ENCODE peak calls at places on chromosomes 2 and 18, in four cellular contexts. M is HCT116, Y is HepG2, X is A549. I is an unnamed sample.

GRCh38 chr2:164913640-164914346 is 41.5 kb downstream of the SLC38A11 start:
- DNase-seq in M (no peak), Y (peak), X (peak), I (peak)

GRCh38 chr2:169734172-169734847 is 678 bp downstream of the KLHL23 start:
- DNase-seq in M (no peak), Y (no peak), X (no peak), I (peak)

GRCh38 chr2:60423066-60423465 is 130.4 kb downstream of the BCL11A start:
- DNase-seq in M (no peak), Y (no peak), X (no peak), I (no peak)

GRCh38 chr2:54122171-54122935 is 6.9 kb downstream of the ACYP2 start:
- DNase-seq in M (no peak), Y (peak), X (no peak), I (no peak)

GRCh38 chr18:12255626-12256026 is 1.5 kb downstream of the CIDEA start:
- DNase-seq in M (peak), Y (peak), X (no peak), I (no peak)

GRCh38 chr2:178205853-178206516 is 11.7 kb downstream of the OSBPL6 start:
- DNase-seq in M (no peak), Y (no peak), X (no peak), I (no peak)

GRCh38 chr2:160419776-160420521 is 73.7 kb downstream of the RBMS1 start:
- DNase-seq in M (no peak), Y (no peak), X (no peak), I (no peak)

GRCh38 chr18:42163316-42163715 is 208.3 kb downstream of the PIK3C3 start:
- DNase-seq in M (no peak), Y (no peak), X (no peak), I (no peak)

GRCh38 chr2:178359192-178359912 is 91.6 kb downstream of the PRKRA start:
- DNase-seq in M (no peak), Y (no peak), X (no peak), I (no peak)

DNA sequence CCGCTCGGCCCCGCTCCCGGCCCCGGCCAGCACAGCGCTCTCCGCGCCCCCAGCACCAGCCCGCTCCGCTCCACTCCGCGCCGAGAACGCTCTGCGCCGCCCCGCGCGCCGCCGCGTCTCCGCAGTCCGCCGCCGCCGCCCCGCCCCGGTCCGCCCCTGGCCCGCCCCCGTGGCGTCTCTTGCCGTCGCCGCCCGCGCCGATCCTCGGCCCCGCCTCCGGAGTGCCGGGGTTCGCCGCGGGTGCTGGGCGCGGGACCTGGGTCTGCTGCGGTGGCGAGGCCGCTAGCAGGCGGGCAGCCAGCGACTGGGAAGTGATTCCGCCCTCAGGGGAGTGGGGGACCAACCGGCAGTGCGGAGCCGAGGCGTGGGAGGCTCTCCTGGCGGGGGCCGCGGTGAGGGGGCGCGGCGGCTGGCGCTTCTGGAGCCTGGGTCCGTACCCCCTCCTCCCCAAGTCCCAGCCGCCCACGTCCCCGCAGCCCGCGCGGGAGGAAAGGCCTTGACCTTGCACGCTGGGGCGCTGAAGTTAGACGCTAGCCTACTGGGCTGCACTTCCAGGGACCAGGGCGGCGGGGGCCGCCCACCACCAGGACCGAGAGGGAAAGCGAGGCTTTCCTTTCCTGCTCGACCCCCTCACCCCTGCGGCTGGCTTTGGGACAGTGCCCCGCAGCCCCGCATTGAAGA is at the start of gene HS6ST1:
- DNase-seq in M (peak), Y (peak), X (peak), I (peak)
- TF ChIP-seq POLR2A in M (peak), Y (no peak), X (peak), I (no peak)

GRCh38 chr2:137729305-137729704 is 235.0 kb upstream of the HNMT start:
- DNase-seq in M (no peak), Y (no peak), X (no peak), I (no peak)
- H3K4me3 ChIP-seq in M (no peak), Y (no peak), X (no peak), I (no peak)

DNA sequence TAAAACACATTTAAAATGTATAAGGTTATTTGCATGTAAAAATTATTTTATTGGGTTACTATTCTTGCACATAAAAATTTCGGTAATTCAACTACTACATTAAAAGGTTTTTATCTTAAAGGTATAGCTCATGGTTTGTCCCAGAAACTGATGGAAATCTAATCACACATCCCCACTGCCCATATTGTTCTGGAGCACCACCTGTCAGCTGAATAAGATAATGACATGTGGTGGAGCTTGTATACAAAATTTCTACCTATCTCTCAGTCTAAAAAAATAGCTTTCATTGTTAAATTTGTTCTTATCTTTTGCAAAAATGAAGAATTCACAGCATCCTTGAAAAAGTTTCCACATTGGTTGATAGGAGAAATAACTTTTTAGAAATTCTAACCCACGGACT is 18.3 kb downstream of the ERBB4 start:
- DNase-seq in M (peak), Y (peak), X (peak), I (no peak)
- TF ChIP-seq MAX in M (no peak), Y (no peak), X (no peak), I (peak)

GRCh38 chr2:176003958-176004357 is 1.9 kb upstream of the LNPK start:
- DNase-seq in M (no peak), Y (no peak), X (no peak), I (no peak)

GRCh38 chr2:175999283-175999819 is 2.7 kb downstream of the LNPK start:
- DNase-seq in M (no peak), Y (no peak), X (no peak), I (peak)

GRCh38 chr2:176002684-176003225 is 688 bp upstream of the LNPK start:
- DNase-seq in M (no peak), Y (peak), X (peak), I (no peak)

GRCh38 chr2:176001281-176001902 is 675 bp downstream of the LNPK start:
- DNase-seq in M (no peak), Y (peak), X (peak), I (peak)

GRCh38 chr2:176001903-176002683 is at the start of gene LNPK:
- DNase-seq in M (peak), Y (peak), X (peak), I (peak)
- TF ChIP-seq POLR2A in M (peak), Y (peak), X (peak), I (peak)

GRCh38 chr18:50306944-50307343 is 19.5 kb upstream of the CXXC1 start:
- DNase-seq in M (no peak), Y (no peak), X (no peak), I (peak)
- H3K4me3 ChIP-seq in M (no peak), Y (peak), X (peak), I (peak)

GRCh38 chr2:98123286-98123685 is 36.3 kb downstream of the VWA3B start:
- DNase-seq in M (no peak), Y (no peak), X (no peak), I (peak)

GRCh38 chr2:98128556-98129109 is 41.7 kb downstream of the VWA3B start:
- DNase-seq in M (no peak), Y (no peak), X (no peak), I (no peak)

GRCh38 chr2:98122524-98122923 is 35.6 kb downstream of the VWA3B start:
- DNase-seq in M (no peak), Y (no peak), X (no peak), I (no peak)

GRCh38 chr2:98126061-98126460 is 39.1 kb downstream of the VWA3B start:
- DNase-seq in M (no peak), Y (no peak), X (no peak), I (no peak)

DNA sequence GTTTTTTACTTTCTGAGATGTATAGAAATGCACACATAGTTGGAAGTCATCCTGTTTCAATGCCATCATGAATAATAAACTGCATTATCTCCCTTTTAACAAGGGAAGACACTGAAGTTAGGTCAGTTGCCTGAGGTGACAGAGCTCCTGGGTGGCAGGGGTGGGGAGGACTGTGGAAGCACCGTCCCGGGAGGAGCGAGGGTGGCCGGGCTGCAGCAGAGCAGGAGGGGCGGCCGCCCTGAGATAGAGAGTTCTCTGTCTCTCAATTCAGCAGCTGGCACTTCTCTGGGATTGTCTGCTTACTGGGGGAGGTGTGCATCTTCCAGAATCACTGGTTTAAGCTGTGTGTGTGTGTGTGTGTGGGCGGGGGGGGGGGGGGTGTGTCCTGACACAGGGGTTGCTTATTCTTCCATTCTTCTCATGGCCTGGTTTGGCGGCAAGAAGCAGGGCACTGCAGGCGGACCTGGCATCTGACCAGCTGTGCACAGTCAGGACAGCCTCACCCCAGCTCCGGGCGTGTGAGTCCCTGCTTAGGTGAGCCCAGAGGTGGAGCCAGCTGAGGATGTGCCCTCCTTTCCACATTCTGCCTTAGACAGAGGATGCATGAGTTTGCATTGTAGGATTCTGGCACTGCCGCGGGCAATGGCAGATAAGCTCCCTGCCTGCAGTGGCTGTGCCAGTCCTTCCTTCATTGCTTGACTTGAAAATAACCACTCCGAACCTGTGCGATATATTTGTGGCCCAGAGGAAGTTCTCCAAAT is 40.4 kb downstream of the VWA3B start:
- DNase-seq in M (no peak), Y (no peak), X (no peak), I (no peak)
- TF ChIP-seq MAX in M (no peak), Y (no peak), X (no peak), I (no peak)

DNA sequence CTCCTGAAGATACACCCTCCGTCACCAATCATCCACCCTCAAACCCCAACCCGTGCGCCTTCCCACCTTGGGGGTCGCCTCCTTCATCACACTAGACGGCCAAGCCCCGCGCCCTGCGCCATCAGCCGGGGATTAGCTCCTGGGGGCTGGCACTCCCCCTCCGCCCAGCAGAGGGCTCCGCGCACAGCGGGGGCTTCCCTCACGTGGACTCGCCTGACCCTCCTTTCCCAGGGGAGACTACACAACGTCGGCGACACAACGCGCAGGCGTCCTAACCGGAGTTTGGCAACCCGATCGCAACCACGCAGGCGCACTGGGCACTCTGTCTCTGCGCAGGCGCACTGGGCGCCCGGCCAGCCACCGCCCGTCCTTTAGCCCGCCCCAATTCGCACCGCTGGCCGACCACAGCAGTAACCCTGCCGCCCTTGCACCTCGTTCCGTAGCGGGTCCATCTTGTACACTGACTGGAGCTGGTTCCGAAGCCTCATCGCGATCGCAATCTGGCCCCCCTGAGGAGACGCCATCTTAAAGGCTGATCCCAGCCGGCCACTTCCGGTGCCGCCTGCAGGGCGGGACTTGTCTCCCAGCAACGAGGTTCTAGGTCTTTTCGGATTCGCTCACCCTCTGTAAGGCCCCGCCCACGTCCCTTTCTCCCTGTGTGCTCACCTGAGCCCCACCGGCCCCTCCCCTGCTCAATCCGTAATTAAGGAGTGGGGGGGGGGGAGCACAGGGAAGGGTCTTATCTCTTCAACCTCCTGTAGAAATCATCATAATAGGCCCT is at the start of gene PCGF1:
- DNase-seq in M (peak), Y (peak), X (peak), I (peak)
- TF ChIP-seq POLR2A in M (peak), Y (peak), X (peak), I (peak)

DNA sequence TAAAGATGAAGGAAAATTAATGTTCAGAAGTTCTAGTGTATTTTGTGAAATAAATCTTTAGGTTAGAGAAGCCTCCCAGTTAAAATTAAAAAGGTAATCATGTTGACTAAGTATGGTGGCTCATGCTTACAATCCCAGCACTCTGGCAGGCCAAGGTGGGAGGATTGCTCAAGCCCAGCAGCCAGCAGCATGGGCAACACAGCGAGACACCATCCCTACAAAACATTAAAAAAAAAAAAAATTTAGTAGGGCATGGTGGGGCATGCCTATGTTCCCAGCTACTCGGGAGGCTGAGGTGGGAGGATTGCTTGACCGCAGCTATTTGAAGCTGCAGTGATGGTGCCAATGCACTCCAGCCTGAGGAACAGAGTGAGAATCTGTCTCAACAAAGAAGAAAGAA is 17.9 kb downstream of the XPO1 start:
- DNase-seq in M (no peak), Y (no peak), X (no peak), I (no peak)
- H3K4me3 ChIP-seq in M (no peak), Y (no peak), X (no peak), I (no peak)

DNA sequence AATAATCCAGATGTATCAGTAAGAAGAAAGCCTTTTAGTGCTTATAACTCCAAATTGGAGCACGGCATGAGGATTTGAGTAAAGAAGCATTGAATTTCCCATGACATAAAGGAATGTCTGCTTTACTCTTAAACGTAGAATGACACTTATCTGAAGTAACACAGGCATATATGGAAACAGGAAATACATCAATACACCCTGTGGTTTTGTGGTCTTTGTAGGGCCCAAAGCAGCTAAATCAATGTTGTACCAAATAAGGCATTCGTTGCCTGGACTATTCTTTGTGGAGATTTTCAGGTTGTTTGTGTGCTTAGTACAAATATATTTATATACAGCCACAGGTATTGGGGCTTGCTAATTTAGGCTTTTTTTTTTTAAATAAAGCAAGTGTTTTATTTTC is 660.5 kb downstream of the LRRTM4 start:
- DNase-seq in M (no peak), Y (no peak), X (no peak), I (peak)
- TF ChIP-seq MAX in M (no peak), Y (no peak), X (no peak), I (no peak)

DNA sequence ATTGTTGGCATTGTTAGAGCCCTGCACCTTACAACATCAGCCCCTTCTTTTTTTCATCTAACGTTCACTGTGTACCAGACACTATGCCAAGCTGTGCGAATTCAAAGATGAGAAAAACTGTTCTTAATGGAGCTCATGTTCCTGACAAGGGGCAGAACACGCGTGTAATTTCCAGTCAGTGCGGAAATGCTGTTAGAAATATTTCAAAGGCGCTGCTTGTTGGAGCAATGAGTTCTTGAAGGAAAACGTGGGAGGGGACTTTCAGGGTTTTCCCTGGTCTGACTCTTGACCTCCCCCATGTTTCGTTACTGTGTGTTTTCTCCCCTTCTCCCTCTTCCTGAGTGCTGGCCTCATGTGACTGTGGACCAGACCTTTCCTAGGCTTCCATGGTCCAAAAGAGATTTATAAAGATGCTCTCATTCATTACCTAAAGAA is 1.5 kb downstream of the MTHFD2 start:
- DNase-seq in M (no peak), Y (no peak), X (no peak), I (peak)
- TF ChIP-seq POLR2A in M (no peak), Y (no peak), X (no peak), I (no peak)